ENCODE peak calls at places on chromosomes 1 and 21, in six cellular contexts. A is GM23248, U is GM23338, I is HCT116, D is IMR-90, V is trophoblast cell. M is an unnamed sample.

GRCh38 chr1:23578311-23578996 is 19.2 kb upstream of the ID3 start:
- DNase-seq in A (no peak), U (no peak), I (no peak), D (peak), V (no peak), M (no peak)

GRCh38 chr1:39395357-39395831 is 96.0 kb upstream of the BMP8A start:
- DNase-seq in A (peak), U (no peak), I (peak), D (peak), V (peak), M (peak)

GRCh38 chr21:40671721-40672120 is 175.2 kb downstream of the DSCAM start:
- DNase-seq in A (no peak), U (no peak), I (no peak), D (no peak), V (no peak), M (no peak)

GRCh38 chr21:26572668-26573381 is at the start of gene CYYR1:
- DNase-seq in A (peak), U (peak), I (no peak), D (no peak), V (no peak), M (no peak)

GRCh38 chr1:159442428-159442827 is 2.9 kb downstream of the OR10J1 start:
- DNase-seq in A (no peak), U (no peak), I (no peak), D (no peak), V (no peak), M (no peak)

GRCh38 chr21:41926068-41926806 is 27.6 kb downstream of the C2CD2 start:
- DNase-seq in A (peak), U (peak), I (no peak), D (peak), V (peak), M (no peak)

GRCh38 chr1:202251424-202252256 is 58.0 kb downstream of the LGR6 start:
- DNase-seq in A (no peak), U (no peak), I (no peak), D (no peak), V (no peak), M (no peak)

GRCh38 chr1:214418380-214418779 is 133.0 kb downstream of the PTPN14 start:
- DNase-seq in A (peak), U (no peak), I (no peak), D (no peak), V (no peak), M (no peak)

GRCh38 chr1:3439346-3439745 is 15.1 kb upstream of the ARHGEF16 start:
- DNase-seq in A (no peak), U (no peak), I (no peak), D (no peak), V (no peak), M (no peak)

DNA sequence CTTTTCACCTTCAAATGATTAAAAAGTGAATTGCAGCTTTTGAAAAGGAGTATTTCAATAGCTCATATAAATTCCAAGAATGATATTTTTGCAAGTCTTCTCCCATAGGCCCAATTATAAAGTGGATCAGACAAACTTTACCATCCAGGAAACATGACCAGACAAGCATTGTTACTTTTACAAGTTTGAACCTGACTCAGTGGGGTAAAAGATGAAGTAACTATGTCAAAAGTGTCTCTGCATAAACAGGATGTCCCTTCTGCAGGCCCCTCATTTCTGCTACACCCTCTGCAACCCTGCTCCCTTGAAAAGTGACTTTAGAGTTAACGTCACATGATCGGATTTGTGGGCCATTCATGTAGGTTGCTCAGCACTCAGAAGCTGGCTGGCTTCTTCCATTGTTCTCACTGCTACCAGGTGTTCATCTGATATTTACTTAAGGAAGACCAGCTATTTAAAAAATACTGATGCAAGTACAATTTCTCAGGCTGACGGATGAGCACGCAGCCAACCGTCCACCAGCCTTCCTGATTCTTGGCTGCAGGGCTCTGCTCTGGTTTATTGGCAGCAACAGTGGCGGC is 32.3 kb downstream of the URB1 start:
- DNase-seq in A (no peak), U (no peak), I (no peak), D (no peak), V (no peak), M (no peak)
- H2AFZ ChIP-seq in A (no peak), U (no peak), I (no peak), D (no peak), V (no peak), M (no peak)

DNA sequence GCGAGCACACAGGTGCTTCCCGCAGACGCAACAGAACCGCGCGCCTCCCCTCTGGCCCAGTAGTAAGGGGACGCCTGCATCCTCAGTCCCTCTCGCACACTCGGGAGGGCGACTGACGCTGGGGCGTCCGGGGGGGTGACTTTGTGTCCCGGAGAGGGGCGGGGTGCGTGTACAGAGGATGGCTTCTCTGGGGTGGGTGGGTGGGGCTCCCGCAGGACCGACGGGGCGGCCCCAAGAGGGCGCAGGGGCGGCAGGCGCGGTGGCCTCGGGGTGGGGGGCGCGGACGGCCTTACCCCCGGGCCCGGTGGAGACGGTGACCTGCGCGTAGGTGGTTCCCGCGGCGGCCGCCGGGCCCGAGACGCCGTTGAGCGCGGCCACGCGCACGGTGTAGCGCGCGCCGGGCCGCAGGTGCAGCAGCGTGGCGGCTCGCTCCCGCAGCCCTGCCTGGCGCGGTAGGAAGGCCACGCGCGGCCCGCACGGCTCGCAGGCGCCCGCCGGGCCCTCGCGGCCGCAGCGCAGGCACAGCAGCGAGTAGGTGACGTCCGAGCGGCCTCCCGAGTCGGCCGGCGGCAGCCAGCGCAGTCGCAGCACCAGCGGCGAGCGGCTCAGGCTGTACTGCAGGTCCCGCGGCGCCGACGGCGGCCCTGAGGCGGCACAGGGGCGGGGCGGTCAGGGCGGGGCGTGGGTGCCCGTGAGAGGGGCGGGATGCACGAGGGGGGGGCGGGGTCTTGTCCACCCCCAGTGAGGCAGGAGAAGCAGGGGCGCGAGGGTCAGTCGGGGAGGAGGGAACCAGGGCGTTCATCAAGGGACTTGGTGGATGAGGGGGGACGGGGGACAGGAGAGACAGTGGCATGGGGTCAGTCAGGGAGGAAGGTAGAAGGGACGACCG is 12.1 kb downstream of the EPHA10 start:
- DNase-seq in A (peak), U (peak), I (peak), D (no peak), V (peak), M (no peak)
- H3K27ac ChIP-seq in A (no peak), U (no peak), I (peak), D (no peak), V (no peak), M (no peak)

GRCh38 chr21:35316456-35316855 is 267.4 kb upstream of the RUNX1 start:
- DNase-seq in A (no peak), U (no peak), I (no peak), D (no peak), V (no peak), M (no peak)
- H2AFZ ChIP-seq in A (no peak), U (no peak), I (no peak), D (peak), V (no peak), M (no peak)

GRCh38 chr1:2411801-2412394 is 466 bp downstream of the PEX10 start:
- DNase-seq in A (peak), U (no peak), I (no peak), D (no peak), V (no peak), M (no peak)

GRCh38 chr1:2413495-2414296 is 1.3 kb upstream of the PEX10 start:
- DNase-seq in A (no peak), U (peak), I (no peak), D (no peak), V (no peak), M (no peak)

GRCh38 chr1:2414297-2414958 is 2.1 kb upstream of the PEX10 start:
- DNase-seq in A (peak), U (peak), I (no peak), D (peak), V (peak), M (no peak)

GRCh38 chr1:2412773-2413494 is 570 bp upstream of the PEX10 start:
- DNase-seq in A (peak), U (no peak), I (no peak), D (peak), V (peak), M (no peak)

GRCh38 chr1:2412395-2412772 is at the start of gene PEX10:
- DNase-seq in A (peak), U (peak), I (peak), D (peak), V (peak), M (peak)
- H3K27ac ChIP-seq in A (peak), U (no peak), I (peak), D (peak), V (peak), M (peak)

GRCh38 chr1:157106813-157107189 is 7.2 kb upstream of the ETV3L start:
- DNase-seq in A (no peak), U (no peak), I (no peak), D (no peak), V (no peak), M (no peak)
- H2AFZ ChIP-seq in A (peak), U (no peak), I (no peak), D (peak), V (no peak), M (no peak)

GRCh38 chr21:32733356-32733755 is 5.5 kb upstream of the SYNJ1 start:
- DNase-seq in A (no peak), U (no peak), I (no peak), D (no peak), V (no peak), M (no peak)

GRCh38 chr21:32728455-32729237 is 833 bp upstream of the SYNJ1 start:
- DNase-seq in A (no peak), U (no peak), I (no peak), D (no peak), V (no peak), M (no peak)

GRCh38 chr21:32734214-32734613 is 6.4 kb upstream of the SYNJ1 start:
- DNase-seq in A (no peak), U (no peak), I (no peak), D (no peak), V (no peak), M (no peak)

GRCh38 chr21:32735524-32735923 is 7.7 kb upstream of the SYNJ1 start:
- DNase-seq in A (no peak), U (peak), I (no peak), D (no peak), V (no peak), M (no peak)

GRCh38 chr21:32732544-32732943 is 4.7 kb upstream of the SYNJ1 start:
- DNase-seq in A (no peak), U (no peak), I (no peak), D (no peak), V (peak), M (no peak)
- H3K27ac ChIP-seq in A (no peak), U (no peak), I (no peak), D (no peak), V (no peak), M (no peak)

GRCh38 chr1:118979754-118980270 is 8.3 kb downstream of the TBX15 start:
- DNase-seq in A (peak), U (peak), I (no peak), D (no peak), V (no peak), M (no peak)

GRCh38 chr1:118982281-118982680 is 5.9 kb downstream of the TBX15 start:
- DNase-seq in A (peak), U (no peak), I (no peak), D (no peak), V (no peak), M (no peak)

GRCh38 chr1:118977591-118977990 is 10.6 kb downstream of the TBX15 start:
- DNase-seq in A (peak), U (no peak), I (no peak), D (no peak), V (no peak), M (no peak)

GRCh38 chr1:118981436-118981835 is 6.7 kb downstream of the TBX15 start:
- DNase-seq in A (peak), U (no peak), I (no peak), D (no peak), V (no peak), M (no peak)

DNA sequence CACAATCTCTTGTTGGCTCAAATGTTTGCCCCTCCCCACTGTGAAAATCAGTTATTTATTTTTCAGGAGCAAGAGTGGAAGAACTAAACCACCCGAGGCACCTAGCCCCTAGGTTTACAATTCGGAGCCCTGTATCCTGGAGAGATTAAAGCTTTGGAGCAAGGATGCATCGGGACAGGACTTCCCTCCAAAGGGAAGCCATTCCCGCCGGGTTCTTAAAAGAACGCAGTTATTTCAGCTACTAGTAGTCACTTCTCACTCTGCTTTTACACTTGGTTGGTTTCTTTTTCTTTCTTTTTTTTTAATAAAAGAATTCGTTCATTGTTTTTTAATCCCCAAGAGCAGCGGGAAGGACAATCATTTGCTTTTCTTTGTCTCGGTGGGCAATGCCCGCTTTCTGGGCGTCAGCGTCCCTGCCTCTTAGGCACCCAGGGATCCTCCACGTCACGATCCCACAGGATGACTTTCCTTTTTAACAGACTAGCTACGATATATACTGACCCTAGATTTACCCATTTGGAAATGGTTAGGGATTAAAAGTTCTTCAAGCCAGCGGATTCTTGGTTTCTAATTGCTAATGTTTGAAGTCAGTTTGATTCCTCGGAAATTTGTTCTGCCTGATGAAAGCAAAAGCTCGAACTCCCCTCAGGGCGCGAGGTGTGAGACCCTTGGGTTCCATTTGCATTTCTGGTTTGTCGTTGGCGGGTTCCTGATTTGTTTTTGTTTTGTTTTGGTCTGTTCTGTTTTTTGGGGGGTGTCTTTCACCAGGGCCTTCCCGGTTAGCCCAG is 9.0 kb downstream of the TBX15 start:
- DNase-seq in A (peak), U (peak), I (no peak), D (no peak), V (no peak), M (no peak)
- H2AFZ ChIP-seq in A (peak), U (peak), I (no peak), D (no peak), V (no peak), M (no peak)

DNA sequence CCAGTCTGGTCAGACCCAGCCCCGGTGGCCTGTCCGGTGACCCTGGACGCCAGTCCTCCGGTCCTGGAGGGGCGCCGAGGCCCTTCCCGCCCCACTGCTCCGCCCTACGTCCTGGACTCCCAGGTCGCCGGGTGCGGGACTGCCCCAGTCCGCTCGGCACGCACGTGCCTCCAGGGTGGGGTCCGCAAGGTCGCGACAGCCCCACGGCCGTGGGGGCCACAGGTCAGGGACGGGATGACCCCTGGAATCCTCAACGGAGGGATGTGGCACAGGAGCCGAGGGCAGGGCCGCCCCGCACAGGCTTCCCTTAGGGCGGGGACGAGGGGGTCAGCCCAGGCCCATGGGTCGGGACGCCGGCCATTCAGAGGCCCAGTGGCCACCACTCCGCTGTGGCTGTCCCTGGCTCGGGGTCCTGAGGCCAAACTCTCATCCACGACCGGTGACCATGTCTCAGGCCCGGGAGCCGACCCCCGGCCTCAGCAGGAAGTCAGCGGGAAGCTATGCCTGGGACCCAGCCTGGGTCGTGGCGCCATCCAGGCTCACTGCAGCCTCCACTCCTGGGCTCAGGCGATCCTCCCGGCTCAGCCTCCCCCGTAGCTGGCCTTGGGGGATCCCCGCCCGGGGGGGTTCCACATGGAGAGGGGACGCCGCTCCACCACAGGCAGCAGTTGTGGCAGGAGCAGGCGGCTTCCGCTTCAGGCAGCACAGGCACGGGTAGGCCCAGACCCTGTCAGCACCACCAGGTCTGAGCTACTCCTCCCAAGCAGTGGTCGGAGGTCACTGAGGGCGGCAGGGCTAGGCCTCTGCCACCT is 599 bp upstream of the TMEM240 start:
- DNase-seq in A (no peak), U (peak), I (no peak), D (no peak), V (no peak), M (no peak)
- H3K27ac ChIP-seq in A (no peak), U (no peak), I (no peak), D (peak), V (no peak), M (no peak)